ENCODE peak calls at places on chromosome 20, in four cellular contexts. F is NCI-H524, W is NCI-H2081, V is K562. X is an unnamed sample.

GRCh38 chr20:52422574-52423463 is 231.2 kb upstream of the ZFP64 start:
- DNase-seq in F (no peak), W (no peak), V (no peak), X (no peak)

GRCh38 chr20:10481671-10482070 is 46.6 kb downstream of the SLX4IP start:
- DNase-seq in F (peak; percentile 67), W (no peak), V (no peak), X (no peak)

GRCh38 chr20:16013631-16014030 is 559.6 kb downstream of the KIF16B start:
- DNase-seq in F (no peak), W (no peak), V (no peak), X (no peak)

GRCh38 chr20:1818247-1818840 is 76.9 kb upstream of the SIRPA start:
- DNase-seq in F (no peak), W (no peak), V (no peak), X (no peak)

GRCh38 chr20:56949318-56949717 is 317.1 kb downstream of the BMP7 start:
- DNase-seq in F (peak; percentile 21), W (no peak), V (peak; percentile 24), X (no peak)

GRCh38 chr20:36104856-36105255 is 49.7 kb upstream of the EPB41L1 start:
- DNase-seq in F (no peak), W (no peak), V (no peak), X (no peak)

GRCh38 chr20:55561259-55561658 is 444.1 kb downstream of the CBLN4 start:
- DNase-seq in F (no peak), W (no peak), V (no peak), X (no peak)

GRCh38 chr20:50308513-50309279 is 118.1 kb downstream of the CEBPB start:
- DNase-seq in F (no peak), W (no peak), V (peak; percentile 69), X (no peak)

GRCh38 chr20:38804682-38805501 is 605 bp upstream of the PPP1R16B start:
- DNase-seq in F (no peak), W (no peak), V (peak; percentile 28), X (peak; percentile 40)

GRCh38 chr20:5845686-5846651 is 95.8 kb downstream of the SHLD1 start:
- DNase-seq in F (peak; percentile 61), W (peak; percentile 42), V (no peak), X (no peak)

GRCh38 chr20:32642257-32643046 is 31.3 kb downstream of the C20orf203 start:
- DNase-seq in F (no peak), W (no peak), V (peak; percentile 87), X (no peak)

GRCh38 chr20:32681175-32682084 is 7.7 kb upstream of the C20orf203 start:
- DNase-seq in F (peak; percentile 37), W (peak; percentile 85), V (peak; percentile 91), X (no peak)

GRCh38 chr20:34753706-34754461 is 49.7 kb downstream of the TP53INP2 start:
- DNase-seq in F (no peak), W (no peak), V (no peak), X (no peak)

GRCh38 chr20:11502051-11502450 is 415.6 kb upstream of the BTBD3 start:
- DNase-seq in F (no peak), W (no peak), V (no peak), X (no peak)

GRCh38 chr20:44689809-44690208 is 25.4 kb upstream of the CCN5 start:
- DNase-seq in F (no peak), W (no peak), V (no peak), X (no peak)

GRCh38 chr20:18019068-18019467 is 38.6 kb downstream of the OVOL2 start:
- DNase-seq in F (no peak), W (no peak), V (peak; percentile 46), X (no peak)

GRCh38 chr20:33014336-33015113 is 7.0 kb downstream of the BPIFB2 start:
- DNase-seq in F (no peak), W (no peak), V (no peak), X (no peak)